ENCODE peak calls at places on chromosomes 7 and 10, in eight cellular contexts. C is PC-3, X is H9, B is Calu3, K is cardiac muscle cell, L is Peyer's patch, H is mucosa of descending colon, Q is fibroblast of mammary gland. O is an unnamed sample.

GRCh38 chr10:38093816-38094157 is 350 bp upstream of the ZNF37A start:
- DNase-seq in X (no peak), L (no peak), K (no peak), B (no peak), C (no peak), Q (no peak), H (peak), O (no peak)

GRCh38 chr7:28990200-28990960 is 32.2 kb upstream of the TRIL start:
- DNase-seq in L (no peak), C (no peak), X (no peak), K (peak), H (no peak), Q (peak), B (no peak), O (no peak)

GRCh38 chr10:63157845-63158624 is 24.9 kb downstream of the NRBF2 start:
- DNase-seq in H (no peak), Q (peak), K (peak), B (peak), C (peak), X (peak), L (no peak), O (no peak)

GRCh38 chr7:1843271-1843861 is 173.3 kb downstream of the ELFN1 start:
- DNase-seq in X (no peak), K (no peak), L (no peak), H (peak), C (no peak), B (no peak), Q (no peak), O (no peak)

GRCh38 chr10:1121311-1121970 is 65.3 kb downstream of the WDR37 start:
- DNase-seq in X (no peak), Q (no peak), C (no peak), K (no peak), L (no peak), H (no peak), B (no peak), O (no peak)

GRCh38 chr7:81256991-81257390 is 338.1 kb upstream of the SEMA3C start:
- DNase-seq in C (peak), B (no peak), L (no peak), X (no peak), H (no peak), Q (peak), K (peak), O (no peak)

GRCh38 chr7:151007469-151007898 is 16.7 kb downstream of the NOS3 start:
- DNase-seq in C (no peak), B (no peak), Q (no peak), H (no peak), L (no peak), X (peak), K (peak), O (no peak)

GRCh38 chr10:31749293-31749692 is 179.3 kb downstream of the ARHGAP12 start:
- DNase-seq in B (no peak), C (no peak), Q (no peak), K (no peak), X (no peak), L (no peak), H (no peak), O (no peak)

GRCh38 chr10:4183761-4184261 is 398.8 kb upstream of the KLF6 start:
- DNase-seq in Q (peak), K (peak), L (no peak), H (no peak), C (peak), B (no peak), X (no peak), O (no peak)

GRCh38 chr10:6119962-6120361 is 31.1 kb downstream of the RBM17 start:
- DNase-seq in Q (no peak), C (peak), B (no peak), X (no peak), H (peak), L (peak), K (no peak), O (no peak)

GRCh38 chr10:67971311-67971710 is 86.9 kb downstream of the SIRT1 start:
- DNase-seq in K (no peak), H (no peak), C (no peak), B (no peak), X (no peak), L (no peak), Q (no peak), O (no peak)

GRCh38 chr7:45681596-45682357 is 107.6 kb downstream of the ADCY1 start:
- DNase-seq in K (no peak), Q (no peak), H (no peak), C (no peak), X (peak), L (peak), B (no peak), O (peak)

GRCh38 chr10:48377751-48378585 is 71.5 kb downstream of the MAPK8 start:
- DNase-seq in K (no peak), X (no peak), H (no peak), B (peak), L (no peak), Q (peak), C (peak), O (no peak)

GRCh38 chr10:97372233-97372875 is 28.8 kb downstream of the RRP12 start:
- DNase-seq in L (no peak), X (no peak), Q (no peak), C (no peak), K (no peak), B (no peak), H (no peak), O (no peak)

GRCh38 chr10:61024801-61025201 is 80.8 kb upstream of the RHOBTB1 start:
- DNase-seq in B (peak), Q (peak), X (peak), K (peak), L (no peak), C (peak), H (no peak), O (no peak)

GRCh38 chr7:139783647-139784385 is 6.0 kb upstream of the HIPK2 start:
- DNase-seq in X (no peak), Q (no peak), K (no peak), H (no peak), B (no peak), C (peak), L (no peak), O (no peak)

GRCh38 chr10:69346776-69347175 is 68.5 kb downstream of the HK1 start:
- DNase-seq in L (no peak), H (no peak), X (no peak), C (no peak), B (no peak), K (no peak), Q (peak), O (no peak)

DNA sequence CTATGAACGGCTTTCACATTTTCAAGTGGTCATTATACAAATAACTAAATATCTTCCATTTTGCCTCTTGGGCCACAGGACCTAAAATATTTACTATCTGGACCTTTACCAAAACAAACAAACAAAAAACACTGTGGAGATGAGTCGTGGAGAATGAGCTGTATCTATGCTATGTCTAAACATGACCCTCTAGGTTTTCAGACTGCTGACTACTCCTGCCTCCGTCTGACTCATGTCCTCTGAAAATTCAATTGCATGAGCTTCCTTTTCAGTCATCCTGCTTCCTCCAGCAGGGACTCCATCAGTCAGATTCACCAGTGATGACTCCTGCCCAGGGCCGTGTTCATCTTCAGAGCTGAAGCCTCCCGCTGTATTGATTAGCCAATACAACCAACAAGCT is 96.8 kb downstream of the COL28A1 start:
- DNase-seq in K (peak), X (no peak), B (no peak), H (no peak), Q (peak), L (no peak), C (peak), O (no peak)
- TF ChIP-seq CTCF in K (no peak), X (no peak), B (no peak), H (no peak), Q (peak), L (no peak), C (no peak), O (no peak)

DNA sequence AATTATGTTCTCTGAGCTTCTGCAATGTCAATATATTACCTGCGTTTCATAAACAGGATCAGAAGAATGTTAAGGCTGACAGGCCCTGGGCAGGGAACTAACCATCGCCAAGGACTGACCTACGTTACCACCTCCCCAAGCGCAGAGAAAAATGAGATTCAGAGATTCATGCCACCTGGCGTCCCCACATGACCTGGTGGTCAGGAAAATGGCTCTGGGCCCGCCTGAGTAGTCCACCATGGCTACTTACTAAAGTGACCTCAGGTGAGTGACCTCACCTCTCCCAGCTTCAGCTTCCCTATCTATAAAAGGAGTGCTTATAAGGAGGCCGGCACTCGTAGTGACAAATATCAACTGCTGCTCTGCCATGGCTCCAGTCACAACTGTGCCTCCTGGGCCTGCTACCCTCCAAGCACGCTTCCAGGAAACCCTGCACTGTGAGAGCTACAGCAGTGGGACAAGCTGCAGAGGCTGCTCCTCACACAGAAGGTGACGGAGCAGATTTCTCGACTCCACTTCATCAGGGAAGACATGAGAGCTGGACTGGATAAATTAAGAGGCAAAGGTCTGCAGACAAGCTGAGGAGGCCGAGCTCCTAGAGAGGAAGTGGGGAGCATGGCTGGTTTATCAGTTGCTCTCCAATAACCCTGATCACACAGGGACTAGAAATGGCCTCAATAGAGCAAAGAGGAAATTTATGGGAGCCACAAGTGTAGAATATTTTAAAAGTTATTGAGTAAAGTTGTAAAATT is 103.0 kb downstream of the RNF216 start:
- DNase-seq in C (no peak), K (no peak), X (no peak), Q (no peak), B (no peak), H (no peak), L (no peak), O (no peak)
- TF ChIP-seq CTCF in C (no peak), K (no peak), X (no peak), Q (no peak), B (no peak), H (peak), L (no peak), O (no peak)

GRCh38 chr7:32140540-32140939 is 70.3 kb upstream of the PDE1C start:
- DNase-seq in X (no peak), H (no peak), Q (no peak), B (no peak), C (no peak), K (no peak), L (no peak), O (no peak)
- TF ChIP-seq CTCF in X (no peak), H (no peak), Q (no peak), B (no peak), C (peak), K (no peak), L (no peak), O (no peak)

DNA sequence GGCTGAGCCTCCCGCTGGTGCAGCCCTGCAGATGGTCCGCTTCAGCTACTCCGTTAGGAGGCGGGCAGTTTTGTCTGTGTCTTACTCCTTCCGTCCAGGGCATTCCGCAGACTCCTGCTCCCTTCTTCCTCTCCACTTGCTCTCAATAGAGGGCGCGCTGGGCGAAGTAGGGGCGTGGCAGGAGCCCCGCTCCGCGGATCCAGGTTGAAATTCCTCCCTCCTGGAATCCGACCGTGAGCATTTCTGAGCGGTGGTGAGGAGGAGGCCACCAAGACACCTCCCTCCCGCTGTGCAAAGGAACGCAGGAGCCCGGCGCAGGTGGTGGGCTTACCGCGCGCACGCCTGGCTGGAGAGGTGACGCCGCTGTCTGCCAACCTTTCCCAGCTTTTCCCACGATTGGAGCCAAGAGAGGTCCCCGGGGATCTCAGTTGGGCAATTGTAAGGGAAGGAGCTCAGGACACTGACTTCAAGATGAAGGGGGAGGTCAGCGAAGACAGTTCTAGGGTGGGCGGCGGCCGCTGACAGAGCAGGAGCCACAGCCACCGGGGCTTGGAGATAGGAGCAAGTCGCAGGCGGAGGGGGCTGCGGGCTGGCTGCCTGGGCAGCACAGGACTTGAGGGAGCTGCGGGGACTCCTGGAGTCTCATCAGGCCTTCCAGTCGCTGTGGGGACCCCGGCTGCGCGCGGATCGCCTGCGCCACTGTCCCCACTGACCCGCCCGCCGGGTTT is 1011.3 kb downstream of the XPNPEP1 start:
- DNase-seq in B (no peak), K (peak), C (peak), H (peak), L (peak), Q (peak), X (peak), O (peak)
- TF ChIP-seq CTCF in B (no peak), K (peak), C (peak), H (peak), L (no peak), Q (peak), X (peak), O (no peak)

GRCh38 chr10:34812771-34813170 is 2.3 kb downstream of the PARD3 start:
- DNase-seq in Q (no peak), K (no peak), H (no peak), L (no peak), B (no peak), C (no peak), X (no peak), O (no peak)

GRCh38 chr10:34813626-34814227 is 1.4 kb downstream of the PARD3 start:
- DNase-seq in K (peak), L (no peak), C (peak), H (no peak), X (no peak), B (no peak), Q (peak), O (no peak)

GRCh38 chr10:34815174-34816066 is at the start of gene PARD3:
- DNase-seq in B (peak), K (peak), C (peak), L (peak), Q (peak), H (peak), X (peak), O (peak)

GRCh38 chr10:34816067-34817002 is 1.2 kb upstream of the PARD3 start:
- DNase-seq in C (peak), L (peak), B (peak), Q (peak), X (peak), K (peak), H (no peak), O (peak)

GRCh38 chr10:34814228-34815173 is 595 bp downstream of the PARD3 start:
- DNase-seq in L (peak), K (peak), C (peak), B (peak), X (peak), Q (no peak), H (peak), O (no peak)
- TF ChIP-seq CTCF in L (no peak), K (peak), C (no peak), B (peak), X (no peak), Q (no peak), H (no peak), O (no peak)

DNA sequence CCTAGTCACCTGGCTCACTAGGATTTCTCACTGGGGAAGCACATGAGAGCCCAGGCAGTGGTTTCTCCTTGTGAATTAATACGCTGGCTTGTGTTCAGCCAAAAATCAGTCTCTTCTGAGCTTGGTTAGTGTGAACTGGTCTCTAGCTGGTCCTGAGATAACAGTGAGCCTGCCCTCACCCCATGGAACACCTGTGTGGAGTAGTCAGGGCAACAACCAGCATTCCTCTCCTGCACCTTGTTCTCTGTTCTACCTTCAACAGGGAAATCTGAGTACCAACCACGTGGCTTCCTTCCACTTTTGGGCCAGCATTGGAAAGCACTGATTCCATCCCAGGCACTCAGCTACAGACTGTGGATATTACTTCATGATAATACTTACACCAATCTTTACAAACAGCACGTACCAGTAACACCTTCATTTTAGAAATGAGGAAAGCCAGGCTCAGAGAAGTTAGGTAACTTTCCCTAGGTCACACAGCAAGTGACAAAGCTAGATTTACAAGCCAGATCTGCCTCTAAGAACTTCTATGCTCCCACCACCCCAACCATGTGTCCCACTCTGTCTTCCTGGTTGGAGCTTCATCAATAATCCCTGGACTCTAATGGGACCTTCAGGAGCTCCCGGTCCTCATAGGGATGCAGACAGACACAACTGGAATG is 106.6 kb downstream of the GRID1 start:
- DNase-seq in B (no peak), K (no peak), C (no peak), Q (no peak), L (no peak), H (no peak), X (peak), O (no peak)
- TF ChIP-seq CTCF in B (no peak), K (no peak), C (no peak), Q (no peak), L (no peak), H (no peak), X (no peak), O (no peak)

DNA sequence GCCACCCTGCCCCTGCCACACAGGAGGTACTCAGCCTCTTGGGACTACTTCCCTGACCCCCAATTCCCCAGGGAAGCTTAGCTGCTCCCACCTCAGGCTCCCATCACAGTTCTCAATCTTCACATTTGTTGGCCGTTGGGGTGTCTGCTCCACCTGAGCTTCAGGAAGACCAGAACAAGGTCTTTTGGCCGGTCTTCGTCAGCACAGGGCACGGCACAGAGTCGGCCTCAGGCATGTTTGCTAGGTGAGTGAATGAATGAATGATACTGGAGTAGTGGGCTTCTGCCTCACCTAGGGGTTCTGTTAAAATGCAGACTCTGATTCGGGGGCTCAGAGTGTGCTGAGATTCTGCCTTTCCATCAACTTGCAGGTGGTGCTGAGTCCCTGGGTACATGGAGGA is 20.3 kb downstream of the GPRIN2 start:
- DNase-seq in L (peak), B (no peak), X (no peak), C (no peak), Q (no peak), H (peak), K (no peak), O (peak)
- TF ChIP-seq CTCF in L (no peak), B (no peak), X (no peak), C (no peak), Q (no peak), H (no peak), K (no peak), O (no peak)

O was measured in breast epithelium.